ENCODE peak calls at places on chromosomes 5 and 9, in four cellular contexts. One of them, this sample, is unnamed.

GRCh38 chr5:93941897-93942296 is 200.5 kb upstream of the POU5F2 start:
- DNase-seq in H1: no peak
- DNase-seq in HepG2: no peak
- DNase-seq in K562: no peak
- DNase-seq in this sample: no peak

GRCh38 chr5:175724314-175724713 is 66.4 kb downstream of the HRH2 start:
- DNase-seq in K562: no peak
- DNase-seq in HepG2: no peak
- DNase-seq in H1: no peak
- DNase-seq in this sample: no peak

GRCh38 chr5:144207875-144208444 is 37.3 kb downstream of the KCTD16 start:
- DNase-seq in H1: no peak
- DNase-seq in HepG2: no peak
- DNase-seq in K562: no peak
- DNase-seq in this sample: no peak

GRCh38 chr9:131304676-131305366 is 15.3 kb downstream of the PLPP7 start:
- DNase-seq in H1: no peak
- DNase-seq in HepG2: peak; percentile 54
- DNase-seq in K562: no peak
- DNase-seq in this sample: no peak

GRCh38 chr5:139676951-139677367 is 28.8 kb downstream of the CXXC5 start:
- DNase-seq in H1: no peak
- DNase-seq in HepG2: no peak
- DNase-seq in K562: no peak
- DNase-seq in this sample: no peak

GRCh38 chr5:135319928-135320606 is 79.0 kb downstream of the MACROH2A1 start:
- DNase-seq in K562: no peak
- DNase-seq in HepG2: no peak
- DNase-seq in H1: no peak
- DNase-seq in this sample: no peak

GRCh38 chr5:93894471-93895354 is 153.3 kb upstream of the POU5F2 start:
- DNase-seq in K562: no peak
- DNase-seq in H1: no peak
- DNase-seq in HepG2: no peak
- DNase-seq in this sample: peak; percentile 10

GRCh38 chr5:79513519-79514390 is at the start of gene HOMER1:
- DNase-seq in HepG2: peak; percentile 58
- DNase-seq in K562: peak; percentile 85
- DNase-seq in H1: no peak
- DNase-seq in this sample: peak; percentile 41

GRCh38 chr9:81417299-81417675 is 272.1 kb downstream of the TLE1 start:
- DNase-seq in H1: no peak
- DNase-seq in K562: no peak
- DNase-seq in HepG2: no peak
- DNase-seq in this sample: no peak

GRCh38 chr9:136944094-136944518 is 432 bp downstream of the FBXW5 start:
- DNase-seq in HepG2: no peak
- DNase-seq in K562: no peak
- DNase-seq in H1: no peak
- DNase-seq in this sample: no peak

GRCh38 chr5:132776932-132777208 is 169 bp downstream of the SEPTIN8 start:
- DNase-seq in HepG2: no peak
- DNase-seq in H1: no peak
- DNase-seq in K562: no peak
- DNase-seq in this sample: no peak

GRCh38 chr5:172887735-172888134 is 53.7 kb downstream of the ERGIC1 start:
- DNase-seq in H1: no peak
- DNase-seq in K562: no peak
- DNase-seq in HepG2: no peak
- DNase-seq in this sample: no peak

GRCh38 chr5:114174837-114175236 is 187.0 kb upstream of the KCNN2 start:
- DNase-seq in K562: no peak
- DNase-seq in HepG2: no peak
- DNase-seq in H1: no peak
- DNase-seq in this sample: no peak

GRCh38 chr5:54457094-54457531 is 1.6 kb downstream of the HSPB3 start:
- DNase-seq in K562: peak; percentile 36
- DNase-seq in H1: no peak
- DNase-seq in HepG2: peak; percentile 6
- DNase-seq in this sample: no peak

GRCh38 chr9:115616666-115617239 is 498.8 kb upstream of the TNC start:
- DNase-seq in H1: no peak
- DNase-seq in HepG2: no peak
- DNase-seq in K562: no peak
- DNase-seq in this sample: no peak

GRCh38 chr5:149904977-149905376 is 39.6 kb downstream of the PDE6A start:
- DNase-seq in H1: no peak
- DNase-seq in HepG2: no peak
- DNase-seq in K562: no peak
- DNase-seq in this sample: no peak

GRCh38 chr5:181052928-181053759 is 13.1 kb downstream of the BTNL9 start:
- DNase-seq in K562: peak; percentile 67
- DNase-seq in H1: no peak
- DNase-seq in HepG2: no peak
- DNase-seq in this sample: no peak

GRCh38 chr5:86974910-86975309 is 292.8 kb upstream of the RASA1 start:
- DNase-seq in H1: no peak
- DNase-seq in HepG2: no peak
- DNase-seq in K562: no peak
- DNase-seq in this sample: no peak

GRCh38 chr5:157371655-157372471 is 88.2 kb upstream of the NIPAL4 start:
- DNase-seq in K562: no peak
- DNase-seq in HepG2: no peak
- DNase-seq in H1: no peak
- DNase-seq in this sample: no peak

GRCh38 chr5:147906326-147907095 is at the start of gene C5orf46:
- DNase-seq in HepG2: peak; percentile 46
- DNase-seq in K562: no peak
- DNase-seq in H1: no peak
- DNase-seq in this sample: no peak

GRCh38 chr9:69433426-69433825 is 108.4 kb downstream of the ENTREP1 start:
- DNase-seq in H1: no peak
- DNase-seq in K562: no peak
- DNase-seq in HepG2: no peak
- DNase-seq in this sample: no peak

GRCh38 chr5:65059681-65060598 is 291.2 kb downstream of the CWC27 start:
- DNase-seq in K562: no peak
- DNase-seq in H1: no peak
- DNase-seq in HepG2: no peak
- DNase-seq in this sample: no peak

GRCh38 chr9:101628173-101628572 is 33.4 kb upstream of the PPP3R2 start:
- DNase-seq in HepG2: no peak
- DNase-seq in K562: no peak
- DNase-seq in H1: no peak
- DNase-seq in this sample: no peak

GRCh38 chr9:136002886-136003285 is 41.7 kb upstream of the UBAC1 start:
- DNase-seq in HepG2: no peak
- DNase-seq in H1: no peak
- DNase-seq in K562: no peak
- DNase-seq in this sample: no peak

DNA sequence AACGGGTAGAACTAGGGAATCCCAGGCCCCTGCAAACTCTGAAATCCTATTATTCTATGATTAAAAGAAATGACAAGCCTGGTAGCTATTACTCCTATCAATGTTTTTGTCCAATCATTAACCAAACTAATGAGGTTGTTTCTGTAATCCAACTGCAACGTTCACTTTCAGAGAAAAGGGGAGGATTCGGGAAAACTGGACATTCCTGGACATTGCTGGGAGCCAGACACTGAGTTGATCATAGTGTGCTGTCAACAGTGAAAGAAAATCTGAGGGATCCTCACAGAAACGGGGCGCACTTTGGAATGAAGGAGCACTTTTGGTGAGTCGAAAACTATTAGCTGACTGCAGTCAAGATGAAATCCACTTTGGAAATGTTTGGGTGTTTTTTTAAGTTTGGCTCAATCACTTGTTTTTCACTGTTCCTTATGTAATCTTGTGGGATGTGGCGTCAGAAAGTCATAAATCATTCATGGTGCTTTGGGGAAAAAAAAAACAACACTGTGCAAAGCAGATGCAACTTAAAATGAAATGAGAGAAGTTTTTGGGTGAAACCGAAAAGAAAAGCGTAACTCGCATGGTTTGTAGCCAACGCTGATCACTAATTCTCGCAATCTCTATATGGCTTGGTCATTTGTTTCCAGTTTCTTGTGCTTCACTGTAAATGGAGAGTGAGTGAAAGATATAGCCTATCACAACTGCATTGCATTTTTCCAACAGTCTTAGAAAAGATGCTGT is 51.2 kb upstream of the ADRA1B start:
- DNase-seq in K562: no peak
- DNase-seq in HepG2: no peak
- DNase-seq in H1: no peak
- DNase-seq in this sample: no peak
- H3K4me3 ChIP-seq in K562: no peak overlapping the region
- H3K4me3 ChIP-seq in HepG2: no peak overlapping the region
- H3K4me3 ChIP-seq in H1: no peak overlapping the region
- H3K4me3 ChIP-seq in this sample: no peak overlapping the region

GRCh38 chr9:36855443-36856315 is 178.4 kb downstream of the PAX5 start:
- DNase-seq in K562: peak; percentile 43
- DNase-seq in H1: no peak
- DNase-seq in HepG2: peak; percentile 41
- DNase-seq in this sample: peak; percentile 61
- TF ChIP-seq FOSL1 in K562: no peak
- TF ChIP-seq FOSL1 in H1: no peak
- TF ChIP-seq FOSL1 in HepG2: no peak
- TF ChIP-seq FOSL1 in this sample: no peak

GRCh38 chr5:76952795-76953536 is at the start of gene CRHBP:
- DNase-seq in H1: no peak
- DNase-seq in K562: no peak
- DNase-seq in HepG2: no peak
- DNase-seq in this sample: no peak

GRCh38 chr5:76956033-76956432 is 3.2 kb downstream of the CRHBP start:
- DNase-seq in H1: no peak
- DNase-seq in K562: no peak
- DNase-seq in HepG2: no peak
- DNase-seq in this sample: no peak

GRCh38 chr5:76958976-76959767 is 6.3 kb downstream of the CRHBP start:
- DNase-seq in HepG2: no peak
- DNase-seq in H1: no peak
- DNase-seq in K562: peak; percentile 45
- DNase-seq in this sample: no peak

GRCh38 chr5:76954383-76954763 is 1.5 kb downstream of the CRHBP start:
- DNase-seq in K562: no peak
- DNase-seq in H1: no peak
- DNase-seq in HepG2: no peak
- DNase-seq in this sample: no peak

DNA sequence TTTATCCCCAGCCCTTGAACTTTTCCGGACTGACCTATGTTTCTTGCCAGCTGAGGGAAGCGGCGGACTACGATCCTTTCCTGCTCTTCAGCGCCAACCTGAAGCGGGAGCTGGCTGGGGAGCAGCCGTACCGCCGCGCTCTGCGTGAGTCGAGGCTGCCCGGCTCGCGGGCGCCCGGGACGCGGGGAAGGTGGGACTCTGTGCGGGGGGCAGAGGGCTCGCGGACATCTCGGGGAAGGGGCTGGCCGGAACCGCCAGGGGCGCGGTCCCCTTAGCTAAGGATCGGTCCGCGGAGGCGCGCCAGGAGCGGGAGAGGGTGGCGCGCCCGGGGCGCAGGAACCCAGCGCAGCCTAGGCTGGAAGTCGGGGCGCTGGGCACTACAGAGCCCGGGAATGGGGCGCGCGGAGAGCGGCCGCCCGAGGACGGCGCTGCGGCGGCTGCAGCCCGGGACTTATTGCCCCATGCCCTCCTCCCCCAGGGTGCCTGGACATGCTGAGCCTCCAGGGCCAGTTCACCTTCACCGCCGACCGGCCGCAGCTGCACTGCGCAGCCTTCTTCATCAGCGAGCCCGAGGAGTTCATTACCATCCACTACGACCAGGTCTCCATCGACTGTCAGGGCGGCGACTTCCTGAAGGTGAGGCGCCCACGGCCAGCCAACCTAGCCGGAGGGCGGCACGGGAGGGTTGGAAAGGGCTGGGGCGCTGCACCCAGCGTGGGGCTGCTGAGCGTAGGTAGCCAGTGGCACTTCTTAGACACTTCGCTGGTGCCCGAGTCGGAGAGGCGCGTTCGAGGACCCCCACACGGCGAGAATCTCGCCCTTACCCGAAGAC is 922 bp downstream of the CRHBP start:
- DNase-seq in H1: no peak
- DNase-seq in K562: no peak
- DNase-seq in HepG2: no peak
- DNase-seq in this sample: no peak
- H3K4me3 ChIP-seq in H1: peak overlapping the region; percentile 71
- H3K4me3 ChIP-seq in K562: no peak overlapping the region
- H3K4me3 ChIP-seq in HepG2: no peak overlapping the region
- H3K4me3 ChIP-seq in this sample: no peak overlapping the region

GRCh38 chr5:77852514-77853352 is 76.6 kb upstream of the TBCA start:
- DNase-seq in H1: peak; percentile 49
- DNase-seq in HepG2: no peak
- DNase-seq in K562: no peak
- DNase-seq in this sample: no peak
- TF ChIP-seq FOSL1 in H1: no peak
- TF ChIP-seq FOSL1 in HepG2: no peak
- TF ChIP-seq FOSL1 in K562: no peak
- TF ChIP-seq FOSL1 in this sample: no peak

GRCh38 chr9:78235771-78236510 is at the start of gene CEP78:
- DNase-seq in H1: peak; percentile 85
- DNase-seq in K562: peak; percentile 92
- DNase-seq in HepG2: peak; percentile 89
- DNase-seq in this sample: peak; percentile 85

GRCh38 chr9:78235296-78235770 is 542 bp upstream of the CEP78 start:
- DNase-seq in HepG2: no peak
- DNase-seq in H1: no peak
- DNase-seq in K562: no peak
- DNase-seq in this sample: no peak

GRCh38 chr9:78236511-78236950 is 656 bp downstream of the CEP78 start:
- DNase-seq in HepG2: peak; percentile 17
- DNase-seq in H1: no peak
- DNase-seq in K562: no peak
- DNase-seq in this sample: no peak

GRCh38 chr9:78234810-78235209 is 1.1 kb upstream of the CEP78 start:
- DNase-seq in HepG2: no peak
- DNase-seq in K562: no peak
- DNase-seq in H1: no peak
- DNase-seq in this sample: no peak

DNA sequence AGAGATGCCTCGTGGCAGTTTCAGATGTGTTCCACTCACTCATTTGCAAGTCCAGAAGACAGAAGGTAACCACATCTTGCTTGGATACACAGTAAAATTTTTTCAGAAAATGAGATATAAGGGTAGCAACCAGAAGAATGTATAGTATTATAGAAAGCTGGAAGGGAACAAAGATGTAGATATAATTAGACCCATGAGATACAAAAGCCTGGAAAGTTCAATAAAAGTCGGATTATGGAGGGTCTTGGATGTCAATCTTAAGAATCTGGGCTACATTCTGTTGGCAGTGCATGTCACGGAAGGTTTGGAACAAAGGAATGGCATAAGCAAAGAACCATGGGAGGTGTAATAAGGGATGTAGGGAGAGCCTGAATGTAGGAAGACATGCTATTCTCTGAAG is 5.1 kb upstream of the CEP78 start:
- DNase-seq in HepG2: no peak
- DNase-seq in K562: no peak
- DNase-seq in H1: no peak
- DNase-seq in this sample: no peak
- H3K4me3 ChIP-seq in HepG2: no peak overlapping the region
- H3K4me3 ChIP-seq in K562: no peak overlapping the region
- H3K4me3 ChIP-seq in H1: no peak overlapping the region
- H3K4me3 ChIP-seq in this sample: no peak overlapping the region